ENCODE peak calls at places on chromosomes 13 and 19, in six cellular contexts. I is AML-193; D is endothelial cell; R is left ventricle myocardium inferior; L is AG04449; M is activated naive CD4-positive, alpha-beta T cell treated with anti-CD3 and anti-CD28 coated beads, Interleukin-2, amount 10 ng/mL, durations not matched to agents 7 days and 5 days. B is an unnamed sample.

GRCh38 chr13:43804461-43805070 is 17.8 kb upstream of the ENOX1 start:
- DNase-seq in I (peak; percentile 52), D (peak; percentile 42), R (no peak), L (no peak), M (no peak), B (no peak)

GRCh38 chr13:32233062-32233461 is 82.1 kb downstream of the ZAR1L start:
- DNase-seq in I (no peak), D (no peak), R (no peak), L (no peak), M (no peak), B (no peak)

GRCh38 chr19:50478901-50479715 is 2.5 kb upstream of the GARIN5A start:
- DNase-seq in I (no peak), D (no peak), R (no peak), L (no peak), M (peak; percentile 33), B (no peak)

GRCh38 chr13:114131581-114132418 is 623 bp downstream of the RASA3 start:
- DNase-seq in I (no peak), D (no peak), R (peak; percentile 25), L (no peak), M (peak; percentile 58), B (no peak)

GRCh38 chr13:67099494-67099893 is 130.6 kb downstream of the PCDH9 start:
- DNase-seq in I (no peak), D (no peak), R (no peak), L (no peak), M (no peak), B (no peak)

GRCh38 chr13:57632276-57633140 is 964 bp downstream of the PCDH17 start:
- DNase-seq in I (no peak), D (peak; percentile 39), R (no peak), L (no peak), M (peak; percentile 19), B (no peak)

GRCh38 chr13:72696590-72696989 is 30.8 kb downstream of the MZT1 start:
- DNase-seq in I (peak; percentile 50), D (no peak), R (no peak), L (no peak), M (no peak), B (no peak)

GRCh38 chr19:15195381-15195964 is 5.3 kb downstream of the NOTCH3 start:
- DNase-seq in I (no peak), D (peak; percentile 47), R (peak; percentile 39), L (no peak), M (no peak), B (no peak)

GRCh38 chr19:12913871-12914690 is 5.0 kb downstream of the SYCE2 start:
- DNase-seq in I (peak; percentile 94), D (no peak), R (no peak), L (no peak), M (peak; percentile 79), B (no peak)

GRCh38 chr19:54209748-54210494 is 9.3 kb downstream of the RPS9 start:
- DNase-seq in I (peak; percentile 64), D (no peak), R (peak; percentile 80), L (peak; percentile 87), M (no peak), B (peak; percentile 96)

GRCh38 chr13:93859666-93860065 is 619.8 kb downstream of the DCT start:
- DNase-seq in I (no peak), D (no peak), R (no peak), L (no peak), M (no peak), B (peak; percentile 74)